ENCODE peak calls at places on chromosome 7, in four cellular contexts. Z, U, L and V are unnamed samples. For H3K4me1, the result is how much of the 10 kb centered on the place peaks cover.

GRCh38 chr7:151505836-151506468 is 13.7 kb downstream of the RHEB start:
- DNase-seq in Z (no peak), U (no peak), L (no peak), V (no peak)

GRCh38 chr7:2012981-2013380 is 219.8 kb downstream of the MAD1L1 start:
- DNase-seq in Z (no peak), U (no peak), L (no peak), V (peak)

GRCh38 chr7:33882040-33882800 is 23.1 kb upstream of the BMPER start:
- DNase-seq in Z (no peak), U (no peak), L (no peak), V (no peak)

GRCh38 chr7:91636129-91636724 is 244.3 kb downstream of the MTERF1 start:
- DNase-seq in Z (peak), U (no peak), L (peak), V (no peak)

GRCh38 chr7:33614357-33615132 is 290.8 kb upstream of the BMPER start:
- DNase-seq in Z (no peak), U (no peak), L (no peak), V (no peak)

GRCh38 chr7:41880107-41880506 is 177.2 kb upstream of the INHBA start:
- DNase-seq in Z (no peak), U (no peak), L (no peak), V (no peak)

GRCh38 chr7:128908750-128909385 is 1.6 kb downstream of the KCP start:
- DNase-seq in Z (no peak), U (no peak), L (no peak), V (peak)

GRCh38 chr7:139576179-139576973 is 52.9 kb downstream of the CLEC2L start:
- DNase-seq in Z (no peak), U (no peak), L (no peak), V (no peak)

GRCh38 chr7:37899712-37900247 is 16.8 kb downstream of the SFRP4 start:
- DNase-seq in Z (no peak), U (no peak), L (no peak), V (no peak)

GRCh38 chr7:40282858-40283257 is 148.1 kb downstream of the SUGCT start:
- DNase-seq in Z (no peak), U (no peak), L (no peak), V (no peak)
- TF ChIP-seq POLR2AphosphoS5 in Z (no peak), U (no peak), L (no peak), V (no peak)

GRCh38 chr7:36159618-36160017 is 6.6 kb downstream of the EEPD1 start:
- DNase-seq in Z (no peak), U (no peak), L (no peak), V (no peak)
- H3K4me1 ChIP-seq in Z (half or more), U (under half), L (under half), V (half or more)

GRCh38 chr7:12990440-12990839 is 303.0 kb downstream of the ARL4A start:
- DNase-seq in Z (no peak), U (no peak), L (no peak), V (no peak)
- TF ChIP-seq POLR2AphosphoS5 in Z (no peak), U (no peak), L (no peak), V (no peak)

GRCh38 chr7:364536-364935 is 74.6 kb downstream of the FOXL3 start:
- DNase-seq in Z (no peak), U (no peak), L (no peak), V (no peak)
- H3K4me1 ChIP-seq in Z (under half), U (under half), L (under half), V (under half)